ENCODE peak calls at places on chromosomes 12 and 14, in seven cellular contexts. V, H, U, W, E, S and P are unnamed samples.

GRCh38 chr14:58805057-58805456 is 167.3 kb downstream of the DACT1 start:
- DNase-seq in E (no peak), U (no peak), S (no peak), V (no peak), H (no peak), W (no peak), P (no peak)

GRCh38 chr12:42140901-42141300 is 3.8 kb downstream of the GXYLT1 start:
- DNase-seq in U (peak; percentile 75), S (no peak), V (no peak), E (no peak), H (no peak), W (no peak), P (peak; percentile 65)

GRCh38 chr12:50441763-50442162 is 41.1 kb downstream of the LARP4 start:
- DNase-seq in V (no peak), H (no peak), S (no peak), E (no peak), U (no peak), W (no peak), P (no peak)

GRCh38 chr12:77795699-77796098 is 35.0 kb upstream of the NAV3 start:
- DNase-seq in U (peak; percentile 22), E (no peak), S (no peak), H (no peak), V (no peak), W (no peak), P (no peak)

GRCh38 chr12:116426391-116427136 is 132.6 kb upstream of the MAP1LC3B2 start:
- DNase-seq in W (peak; percentile 85), H (no peak), U (peak; percentile 97), E (peak; percentile 67), V (peak; percentile 87), S (no peak), P (peak; percentile 80)

GRCh38 chr14:74141703-74142102 is 56.9 kb downstream of the LIN52 start:
- DNase-seq in V (no peak), S (no peak), E (no peak), U (no peak), H (no peak), W (no peak), P (peak; percentile 23)

GRCh38 chr12:726281-727140 is 25.9 kb upstream of the WNK1 start:
- DNase-seq in U (no peak), V (no peak), H (no peak), S (no peak), E (no peak), W (no peak), P (peak; percentile 89)

GRCh38 chr12:10722502-10722904 is 620 bp downstream of the YBX3 start:
- DNase-seq in U (peak; percentile 28), W (peak; percentile 80), S (peak; percentile 86), H (peak; percentile 28), V (no peak), E (peak; percentile 70), P (peak; percentile 45)

GRCh38 chr12:129212221-129212630 is 358.9 kb downstream of the GLT1D1 start:
- DNase-seq in W (no peak), V (no peak), S (no peak), U (peak; percentile 80), E (no peak), H (no peak), P (no peak)

GRCh38 chr12:32110942-32111341 is 4.3 kb downstream of the BICD1 start:
- DNase-seq in E (no peak), W (no peak), H (no peak), V (no peak), S (no peak), U (no peak), P (no peak)

GRCh38 chr12:39464976-39465375 is 22.1 kb upstream of the KIF21A start:
- DNase-seq in W (no peak), E (no peak), V (no peak), S (no peak), H (no peak), U (no peak), P (peak; percentile 62)

GRCh38 chr12:2118061-2118460 is 65.3 kb downstream of the CACNA1C start:
- DNase-seq in S (peak; percentile 46), H (no peak), U (no peak), V (no peak), E (no peak), W (peak; percentile 64), P (no peak)

GRCh38 chr14:93186961-93187360 is 1.8 kb downstream of the LYSET start:
- DNase-seq in U (no peak), W (no peak), H (no peak), S (no peak), E (no peak), V (no peak), P (peak; percentile 68)

GRCh38 chr14:23361763-23362162 is 3.2 kb downstream of the EFS start:
- DNase-seq in W (no peak), S (no peak), V (no peak), E (no peak), U (no peak), H (no peak), P (no peak)

GRCh38 chr14:23361320-23361719 is 3.7 kb downstream of the EFS start:
- DNase-seq in U (peak; percentile 35), W (no peak), S (no peak), V (no peak), E (no peak), H (no peak), P (peak; percentile 15)

GRCh38 chr14:23359722-23360447 is 5.1 kb downstream of the EFS start:
- DNase-seq in V (no peak), U (no peak), E (no peak), W (no peak), S (peak; percentile 45), H (no peak), P (no peak)

GRCh38 chr14:23359167-23359626 is 5.8 kb downstream of the EFS start:
- DNase-seq in E (no peak), H (no peak), V (no peak), S (peak; percentile 44), W (no peak), U (no peak), P (no peak)

DNA sequence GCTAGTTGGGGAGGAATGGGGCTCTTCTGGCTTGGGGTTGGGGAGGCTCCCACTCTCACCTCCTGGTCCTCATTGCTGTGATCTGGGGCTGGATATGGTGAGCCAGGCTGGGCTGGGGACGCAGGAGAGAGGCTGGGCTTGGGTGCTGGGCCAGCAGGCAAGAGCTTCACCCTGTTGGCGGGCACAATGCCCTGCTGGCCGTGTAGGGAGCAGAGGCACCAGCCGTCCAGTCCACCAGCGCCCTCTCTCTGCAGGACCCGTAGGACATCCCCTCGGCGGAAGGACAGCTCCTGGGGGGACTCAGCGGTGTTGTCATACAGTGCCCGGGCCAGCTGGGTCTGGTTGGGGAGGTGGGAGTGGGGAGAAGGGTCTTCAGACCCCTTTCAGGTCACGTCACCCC is 4.5 kb downstream of the EFS start:
- DNase-seq in V (no peak), W (no peak), U (no peak), H (no peak), E (no peak), S (peak; percentile 64), P (no peak)
- TF ChIP-seq CTCF in V (peak; percentile 44), W (no peak), U (peak; percentile 40), H (no peak), E (no peak), S (no peak), P (peak; percentile 18)

DNA sequence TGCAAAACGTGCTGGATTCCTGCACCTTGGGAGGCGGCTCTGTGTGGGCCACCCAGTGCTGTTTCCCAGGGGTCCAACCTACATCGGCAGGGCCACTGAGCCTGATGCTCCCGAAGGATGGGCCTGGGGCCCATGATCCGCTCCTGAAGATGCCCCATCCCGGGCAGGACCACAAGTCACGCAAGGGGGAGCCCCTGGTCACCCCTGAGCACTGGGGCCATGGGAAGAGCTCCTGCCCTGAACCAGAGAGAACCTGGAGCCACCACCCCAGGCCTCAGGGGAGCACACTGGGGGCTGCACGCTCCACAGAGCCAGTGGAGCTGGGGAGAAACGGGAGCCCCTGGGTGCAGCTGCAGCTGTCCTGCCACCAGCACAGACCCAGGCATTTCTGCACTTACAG is 124.6 kb upstream of the SFSWAP start:
- DNase-seq in H (no peak), V (no peak), U (no peak), E (no peak), W (no peak), S (no peak), P (no peak)
- H3K27me3 ChIP-seq in H (no peaks in the 10 kb centered on the region), V (peaks cover 13% of the 10 kb centered on the region), U (no peaks in the 10 kb centered on the region), E (no peaks in the 10 kb centered on the region), W (peaks cover 13% of the 10 kb centered on the region), S (peaks cover 32% of the 10 kb centered on the region), P (no peaks in the 10 kb centered on the region)

GRCh38 chr12:7269273-7269672 is 34.6 kb upstream of the ACSM4 start:
- DNase-seq in V (no peak), E (no peak), W (no peak), U (no peak), H (no peak), S (no peak), P (no peak)

DNA sequence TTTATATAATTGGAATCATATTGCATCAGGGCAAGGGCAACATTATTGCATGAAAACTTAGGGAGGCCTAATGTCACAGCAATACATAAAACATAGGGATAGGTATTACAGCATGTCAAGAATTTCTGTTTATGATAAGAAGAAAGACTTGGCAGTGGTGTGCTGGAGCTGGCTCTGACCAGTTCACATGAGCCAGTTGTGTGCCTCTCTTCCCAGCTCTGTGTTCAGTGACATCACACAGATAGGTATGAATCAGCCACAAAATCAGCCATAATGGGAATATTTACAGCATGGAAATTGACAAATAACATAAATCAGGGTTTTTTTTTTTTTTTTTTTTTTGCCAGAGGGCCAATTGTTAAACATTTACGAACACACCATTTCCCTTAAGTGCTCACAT is 32.0 kb upstream of the ACSM4 start:
- DNase-seq in W (no peak), E (no peak), H (no peak), U (no peak), V (no peak), S (no peak), P (no peak)
- TF ChIP-seq CTCF in W (no peak), E (no peak), H (no peak), U (no peak), V (no peak), S (no peak), P (no peak)

GRCh38 chr14:105876829-105877228 is 350.4 kb downstream of the TMEM121 start:
- DNase-seq in E (no peak), S (no peak), V (no peak), U (no peak), W (peak; percentile 37), H (no peak), P (no peak)
- H3K27me3 ChIP-seq in E (no peaks in the 10 kb centered on the region), S (peaks cover 18% of the 10 kb centered on the region), V (peaks cover 73% of the 10 kb centered on the region), U (no peaks in the 10 kb centered on the region), W (no peaks in the 10 kb centered on the region), H (no peaks in the 10 kb centered on the region), P (no peaks in the 10 kb centered on the region)

DNA sequence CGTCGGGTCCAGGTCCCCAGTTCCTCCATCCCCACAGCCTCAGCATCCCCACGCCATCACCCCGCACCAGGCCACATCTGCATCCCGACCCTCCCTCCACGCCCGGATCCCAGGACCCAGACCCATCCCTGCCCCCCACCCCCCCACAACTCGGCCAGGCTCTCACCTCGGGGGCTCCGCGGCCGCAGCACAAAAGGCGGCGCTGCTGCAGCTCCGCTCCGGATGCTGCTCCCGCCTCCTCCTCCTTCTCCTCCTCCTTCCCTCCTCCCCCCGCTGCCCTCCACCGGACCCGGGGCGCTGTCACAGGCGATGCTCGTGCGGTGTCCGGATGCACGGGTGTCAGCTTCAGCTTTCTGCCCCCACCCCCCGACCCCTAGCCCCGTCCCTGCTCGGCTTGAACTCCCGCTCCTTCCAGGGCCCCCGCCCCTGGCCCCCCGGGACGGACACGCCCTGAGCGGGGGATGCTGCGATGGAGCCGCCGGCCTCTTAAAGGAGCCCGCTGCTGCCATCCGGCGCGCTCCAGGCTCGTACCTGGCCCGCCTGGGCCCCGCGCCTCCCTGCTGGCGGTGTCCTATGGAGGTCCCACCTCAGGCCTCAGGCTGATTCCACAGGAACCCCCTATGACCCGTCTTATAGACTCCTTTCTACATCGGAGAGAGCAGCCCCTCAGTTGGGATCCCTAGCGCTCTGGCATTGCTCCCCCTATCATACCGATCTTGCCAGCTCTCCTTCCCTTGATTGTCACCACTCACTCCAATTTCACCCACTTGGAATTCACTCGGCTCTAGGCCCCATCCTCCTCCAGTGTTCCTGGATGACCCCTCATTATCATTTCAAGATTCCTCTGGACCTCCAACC is at the start of gene MAP3K12:
- DNase-seq in U (peak; percentile 35), H (no peak), V (no peak), E (peak; percentile 84), S (peak; percentile 92), W (peak; percentile 89), P (no peak)
- TF ChIP-seq CTCF in U (peak; percentile 39), H (no peak), V (no peak), E (no peak), S (peak; percentile 20), W (no peak), P (no peak)